ENCODE peak calls at places on chromosomes 16 and 17, in five cellular contexts. F is lung, M is sigmoid colon, E is cardiac fibroblast, O is heart right ventricle. I is an unnamed sample.

GRCh38 chr17:62819511-62820221 is 11.6 kb upstream of the MARCHF10 start:
- DNase-seq in E (peak), M (peak), O (peak), F (peak), I (peak)

GRCh38 chr16:51409001-51409675 is 258.1 kb upstream of the SALL1 start:
- DNase-seq in M (no peak), F (no peak), E (peak), O (no peak), I (no peak)

GRCh38 chr16:67029249-67030096 is 524 bp downstream of the CBFB start:
- DNase-seq in O (peak), M (peak), F (peak), E (peak), I (no peak)

GRCh38 chr17:27733771-27734170 is 66.6 kb downstream of the NOS2 start:
- DNase-seq in M (no peak), E (no peak), F (no peak), O (no peak), I (no peak)

GRCh38 chr17:15232517-15232915 is 32.6 kb downstream of the PMP22 start:
- DNase-seq in F (no peak), M (no peak), E (peak), O (no peak), I (no peak)

GRCh38 chr17:41939044-41939695 is 8.8 kb downstream of the ODAD4 start:
- DNase-seq in F (no peak), E (no peak), O (no peak), M (no peak), I (no peak)

GRCh38 chr17:79503440-79503839 is 107.4 kb downstream of the RBFOX3 start:
- DNase-seq in M (no peak), E (no peak), F (no peak), O (no peak), I (no peak)

GRCh38 chr17:5668557-5669138 is 84.3 kb upstream of the NLRP1 start:
- DNase-seq in M (no peak), O (no peak), F (no peak), E (no peak), I (no peak)

GRCh38 chr16:54285414-54286066 is 1.0 kb downstream of the IRX3 start:
- DNase-seq in F (no peak), E (peak), O (peak), M (no peak), I (peak)

GRCh38 chr16:4833584-4833983 is 13.5 kb downstream of the GLYR1 start:
- DNase-seq in E (no peak), M (no peak), O (no peak), F (no peak), I (no peak)

GRCh38 chr17:16486373-16487250 is 5.4 kb downstream of the LRRC75A start:
- DNase-seq in F (peak), O (peak), E (peak), M (peak), I (no peak)

GRCh38 chr16:87192418-87193073 is 124.6 kb downstream of the C16orf95 start:
- DNase-seq in E (no peak), O (no peak), F (no peak), M (no peak), I (no peak)

GRCh38 chr16:17396762-17397498 is 73.8 kb downstream of the XYLT1 start:
- DNase-seq in O (no peak), F (peak), E (peak), M (no peak), I (no peak)

GRCh38 chr17:69858460-69858859 is 216.6 kb upstream of the KCNJ16 start:
- DNase-seq in O (no peak), E (no peak), M (no peak), F (no peak), I (no peak)

GRCh38 chr16:58001781-58002410 is 689 bp downstream of the USB1 start:
- DNase-seq in F (no peak), O (no peak), E (no peak), M (no peak), I (no peak)

GRCh38 chr16:81778861-81779539 is at the start of gene PLCG2:
- DNase-seq in M (peak), F (peak), E (peak), O (peak), I (peak)

GRCh38 chr17:511833-512251 is 159.2 kb upstream of the RPH3AL start:
- DNase-seq in E (peak), F (no peak), O (no peak), M (no peak), I (no peak)

GRCh38 chr17:28041844-28042656 is 427 bp upstream of the NLK start:
- DNase-seq in M (no peak), O (no peak), F (no peak), E (no peak), I (peak)

GRCh38 chr17:19727466-19728113 is 11.2 kb upstream of the SLC47A2 start:
- DNase-seq in F (no peak), O (no peak), M (peak), E (peak), I (no peak)

GRCh38 chr17:7523033-7523432 is 25.8 kb upstream of the TNFSF12 start:
- DNase-seq in M (no peak), F (no peak), O (no peak), E (peak), I (no peak)

GRCh38 chr17:64580384-64581307 is 73.9 kb downstream of the CEP95 start:
- DNase-seq in F (no peak), O (no peak), M (no peak), E (no peak), I (no peak)

DNA sequence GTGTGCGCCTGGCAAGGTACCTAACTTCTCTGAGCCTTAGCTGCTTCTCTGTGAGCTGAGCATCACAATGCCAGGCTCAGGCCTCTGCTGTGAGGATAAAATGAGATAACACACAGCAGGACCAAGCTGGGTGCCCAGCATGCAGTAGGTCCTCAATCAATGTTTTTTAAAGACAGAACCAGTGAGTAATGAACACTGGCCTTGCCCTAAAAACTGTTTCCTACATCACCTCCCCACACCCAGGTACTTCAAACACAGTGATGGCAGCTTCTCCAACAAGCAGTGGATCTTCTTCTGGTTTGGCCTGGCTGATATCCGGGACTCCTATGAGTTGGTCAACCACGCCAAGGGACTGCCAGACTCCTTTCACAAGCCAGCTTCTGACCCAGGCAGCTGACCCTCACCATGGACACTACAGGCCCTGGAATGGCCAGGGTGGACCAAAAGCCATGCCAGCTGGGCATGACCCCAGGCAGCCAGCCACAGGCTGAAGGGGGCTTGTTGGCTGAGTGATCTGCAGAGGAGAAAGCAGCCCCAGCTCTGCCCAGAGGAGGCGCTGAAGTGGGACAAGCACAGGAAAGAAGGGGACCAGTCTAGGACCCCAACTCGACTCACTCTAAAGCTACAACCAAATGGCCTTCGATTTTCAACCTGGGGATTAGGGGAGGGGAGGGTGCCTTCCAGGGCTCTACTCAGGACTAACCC is 3.9 kb downstream of the NAGS start:
- DNase-seq in O (no peak), E (no peak), F (no peak), M (no peak), I (no peak)
- H3K4me3 ChIP-seq in O (peak), E (no peak), F (no peak), M (no peak), I (no peak)

GRCh38 chr17:12727881-12728280 is 61.4 kb upstream of the ARHGAP44 start:
- DNase-seq in F (no peak), E (peak), O (no peak), M (no peak), I (no peak)
- H3K4me3 ChIP-seq in F (no peak), E (no peak), O (no peak), M (no peak), I (no peak)

DNA sequence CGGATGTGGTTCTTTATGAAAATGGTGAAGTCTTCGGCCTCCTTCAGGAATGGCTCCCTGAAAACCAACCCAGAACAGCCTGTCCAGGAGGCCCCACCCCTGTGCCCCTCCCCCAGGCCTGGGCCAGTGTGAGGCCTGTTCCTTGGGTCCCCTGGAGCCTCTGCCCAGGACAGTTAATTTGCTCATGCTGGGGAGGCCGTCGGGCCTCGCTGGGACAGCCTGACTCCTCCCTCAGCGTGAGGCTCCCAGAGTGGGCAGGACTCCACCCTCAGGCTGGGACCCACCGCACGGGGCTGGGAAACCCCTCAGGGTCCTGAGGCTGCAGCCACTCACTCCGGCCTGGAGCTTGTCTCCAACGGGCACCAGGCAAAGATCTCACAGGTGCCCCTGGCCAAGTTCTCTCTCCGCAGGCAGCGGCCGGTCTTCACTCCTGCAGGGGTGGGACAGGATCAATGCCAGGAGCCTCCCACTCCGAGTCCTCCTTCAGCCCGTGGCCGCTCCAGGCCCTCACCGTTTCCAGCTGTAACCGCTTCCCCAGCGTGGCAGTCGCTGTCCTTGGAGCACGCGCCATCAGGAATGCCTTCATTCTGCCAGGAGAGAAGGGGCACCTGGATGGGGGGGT is 5.8 kb downstream of the P2RX5 start:
- DNase-seq in M (no peak), O (no peak), E (no peak), F (no peak), I (no peak)
- H3K4me3 ChIP-seq in M (no peak), O (no peak), E (no peak), F (no peak), I (no peak)

GRCh38 chr17:40178660-40179059 is 1.4 kb downstream of the RAPGEFL1 start:
- DNase-seq in F (no peak), E (no peak), O (no peak), M (no peak), I (no peak)
- H3K4me3 ChIP-seq in F (no peak), E (no peak), O (no peak), M (no peak), I (no peak)

GRCh38 chr17:34579979-34580684 is 750 bp downstream of the TMEM132E start:
- DNase-seq in F (peak), M (no peak), O (peak), E (peak), I (no peak)

GRCh38 chr17:34578016-34578415 is 1.4 kb upstream of the TMEM132E start:
- DNase-seq in M (no peak), E (no peak), F (no peak), O (no peak), I (no peak)

GRCh38 chr17:34579017-34579946 is at the start of gene TMEM132E:
- DNase-seq in M (peak), O (peak), E (peak), F (peak), I (no peak)

GRCh38 chr17:34580685-34581445 is 1.5 kb downstream of the TMEM132E start:
- DNase-seq in E (no peak), F (no peak), M (no peak), O (no peak), I (no peak)

DNA sequence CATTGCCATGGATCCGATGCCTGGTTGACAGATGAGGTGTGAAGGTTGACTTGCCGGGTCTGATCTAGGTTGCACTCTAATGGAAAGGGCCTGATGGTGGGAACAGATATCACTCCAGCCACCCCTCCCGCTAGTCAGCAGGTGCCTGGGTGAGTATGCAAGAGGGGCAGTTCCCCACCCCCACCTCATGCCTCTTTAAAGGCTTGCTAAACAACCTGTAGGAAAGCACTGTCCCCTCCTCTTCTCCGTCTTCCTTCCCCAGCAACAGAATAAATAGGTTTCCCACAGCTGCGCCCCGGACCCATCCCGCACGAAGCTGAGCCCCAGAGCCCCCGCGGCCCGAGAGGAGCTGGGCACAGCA is 746 bp upstream of the TMEM132E start:
- DNase-seq in M (no peak), E (no peak), O (no peak), F (no peak), I (no peak)
- H3K4me3 ChIP-seq in M (peak), E (no peak), O (peak), F (no peak), I (no peak)

GRCh38 chr17:17937450-17937849 is 34.8 kb downstream of the TOM1L2 start:
- DNase-seq in F (no peak), O (no peak), E (no peak), M (no peak), I (peak)

GRCh38 chr17:17940451-17940911 is 31.7 kb downstream of the TOM1L2 start:
- DNase-seq in M (no peak), O (no peak), F (no peak), E (peak), I (peak)

GRCh38 chr17:17941015-17941414 is 31.2 kb downstream of the TOM1L2 start:
- DNase-seq in E (no peak), F (no peak), M (no peak), O (no peak), I (peak)

GRCh38 chr17:17937958-17938357 is 34.2 kb downstream of the TOM1L2 start:
- DNase-seq in E (no peak), F (no peak), M (no peak), O (no peak), I (no peak)

DNA sequence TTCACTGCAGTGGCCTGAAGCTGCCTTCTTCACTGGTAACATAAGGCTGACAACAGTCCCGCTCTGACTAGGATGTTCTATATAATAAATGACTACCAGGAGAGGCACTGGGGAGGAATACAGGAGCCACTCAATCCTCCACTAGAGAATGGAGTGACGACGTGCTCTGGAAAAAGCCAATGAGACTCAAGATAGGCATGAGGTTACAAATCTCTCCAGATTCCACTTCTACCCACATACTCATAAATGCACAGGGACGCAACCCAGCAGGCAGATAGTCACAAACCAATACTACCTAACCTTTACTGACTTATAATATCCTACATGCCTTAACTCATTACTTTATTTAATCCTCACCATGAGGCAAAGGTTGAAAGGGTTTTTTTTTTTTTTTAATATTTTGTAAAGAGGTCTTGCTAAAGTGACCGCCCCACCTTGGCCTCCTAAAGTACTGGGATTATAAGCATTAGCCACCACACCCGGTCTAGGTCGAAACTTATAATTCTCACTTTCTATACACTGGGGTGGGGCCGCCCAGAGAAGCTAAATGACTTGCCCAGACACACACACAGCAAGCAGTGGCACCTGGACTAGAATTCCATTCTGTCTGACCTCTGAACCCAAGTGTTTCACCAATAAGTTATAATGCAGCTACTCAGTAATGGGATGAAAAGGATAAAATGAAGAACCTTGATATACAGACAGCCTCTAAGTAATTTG is 33.7 kb downstream of the TOM1L2 start:
- DNase-seq in E (no peak), F (no peak), M (no peak), O (no peak), I (no peak)
- H3K4me3 ChIP-seq in E (no peak), F (no peak), M (no peak), O (no peak), I (no peak)

I was measured in Caco-2.